ENCODE peak calls at places on chromosomes 4 and X, in seven cellular contexts. O is HCT116, L is GM12878, P is K562, R is SK-N-SH, W is HepG2, V is H1. I is an unnamed sample.

GRCh38 chr4:140069068-140069467 is 84.9 kb downstream of the MAML3 start:
- DNase-seq in L (no peak), W (no peak), V (no peak), R (no peak), P (no peak), O (no peak), I (no peak)

GRCh38 chr4:181770971-181771370 is 472.2 kb upstream of the TENM3 start:
- DNase-seq in R (no peak), W (no peak), P (no peak), V (no peak), L (no peak), O (no peak), I (no peak)

GRCh38 chr4:151653548-151653918 is 107.3 kb downstream of the GATB start:
- DNase-seq in O (no peak), V (no peak), R (peak; percentile 44), L (no peak), P (no peak), W (no peak), I (no peak)

GRCh38 chr4:169492436-169493163 is 119.8 kb downstream of the NEK1 start:
- DNase-seq in O (peak; percentile 35), P (peak; percentile 40), L (peak; percentile 13), V (peak; percentile 10), R (peak; percentile 33), W (peak; percentile 39), I (peak; percentile 17)

GRCh38 chr4:26163425-26164362 is 157.1 kb upstream of the RBPJ start:
- DNase-seq in W (no peak), L (no peak), V (no peak), O (no peak), R (no peak), P (no peak), I (no peak)

GRCh38 chrX:3244203-3244743 is 102.2 kb downstream of the MXRA5 start:
- DNase-seq in R (no peak), W (no peak), O (no peak), P (no peak), L (no peak), V (no peak), I (no peak)

GRCh38 chr4:3672465-3672831 is 93.7 kb upstream of the ADRA2C start:
- DNase-seq in O (no peak), W (no peak), V (no peak), L (no peak), P (no peak), R (no peak), I (no peak)

GRCh38 chrX:10033360-10034007 is 66.3 kb downstream of the CLDN34 start:
- DNase-seq in W (no peak), L (no peak), O (no peak), P (no peak), V (no peak), R (no peak), I (peak; percentile 83)

DNA sequence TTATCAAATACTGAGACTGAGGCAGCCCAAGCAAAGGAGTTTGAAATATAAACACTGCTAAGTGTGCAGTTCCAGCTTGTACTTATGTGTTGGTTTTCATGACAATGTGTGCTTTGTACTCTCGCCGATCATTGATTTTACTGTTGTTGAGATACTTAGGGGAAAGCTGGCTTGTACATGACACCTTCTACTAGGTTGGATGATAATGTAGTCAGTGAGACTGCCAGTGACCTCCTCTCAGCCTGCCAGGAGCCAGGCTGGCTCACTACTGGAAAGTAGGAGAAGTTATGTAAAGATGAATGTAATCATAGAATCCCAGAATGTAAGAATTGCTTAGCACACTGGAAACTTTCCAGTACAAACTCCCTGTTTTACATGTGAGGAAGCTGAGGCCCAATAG is 132.0 kb downstream of the AFF2 start:
- DNase-seq in L (no peak), P (no peak), O (no peak), R (no peak), V (no peak), W (no peak), I (no peak)
- TF ChIP-seq JUND in L (no peak), P (no peak), O (no peak), R (no peak), V (no peak), W (no peak), I (no peak)

DNA sequence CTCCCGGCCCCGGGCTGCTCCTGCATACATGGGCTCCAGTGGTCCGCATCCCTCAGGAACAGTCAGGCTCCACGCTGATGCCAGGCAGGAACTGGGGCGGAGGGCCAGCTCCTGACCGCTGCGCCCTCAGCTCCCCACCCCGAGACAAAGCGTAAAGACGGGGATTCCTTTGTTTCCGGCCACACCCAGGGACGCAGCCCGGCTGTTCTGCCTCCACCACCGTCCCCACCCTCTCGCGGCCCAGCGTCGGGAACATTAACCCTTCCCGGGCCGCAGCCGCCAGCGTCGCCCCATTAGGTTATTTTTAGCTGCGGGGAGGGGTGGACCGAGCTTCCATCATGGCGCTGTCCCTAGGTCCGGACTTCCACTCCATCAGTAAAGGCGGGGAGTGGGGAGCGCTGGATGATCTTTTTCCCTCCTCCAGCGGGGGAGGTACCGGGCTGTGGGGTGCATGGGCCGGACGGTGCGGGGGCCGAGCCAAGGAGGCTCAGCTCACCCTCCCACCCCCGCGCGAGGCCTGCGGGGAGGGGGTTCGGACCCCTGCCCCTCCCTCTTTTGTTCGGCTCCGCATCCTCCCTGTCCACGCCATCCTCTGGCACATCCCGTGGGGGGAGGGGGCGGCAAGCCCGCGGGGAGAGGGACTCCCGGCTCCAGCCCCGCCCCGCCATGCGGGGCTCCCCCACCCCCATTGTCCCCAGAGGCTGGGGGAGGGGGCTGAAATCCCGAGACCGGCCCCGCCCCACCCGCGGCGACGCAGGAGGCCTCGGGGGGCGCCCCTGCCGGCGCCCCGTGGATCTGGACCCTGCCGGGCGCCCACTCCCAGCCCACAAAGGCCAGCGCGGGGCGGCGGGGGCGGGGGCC is 5.3 kb downstream of the CRMP1 start:
- DNase-seq in L (no peak), R (peak; percentile 84), P (no peak), O (no peak), W (no peak), V (no peak), I (no peak)
- TF ChIP-seq JUND in L (no peak), R (no peak), P (no peak), O (no peak), W (no peak), V (no peak), I (no peak)

DNA sequence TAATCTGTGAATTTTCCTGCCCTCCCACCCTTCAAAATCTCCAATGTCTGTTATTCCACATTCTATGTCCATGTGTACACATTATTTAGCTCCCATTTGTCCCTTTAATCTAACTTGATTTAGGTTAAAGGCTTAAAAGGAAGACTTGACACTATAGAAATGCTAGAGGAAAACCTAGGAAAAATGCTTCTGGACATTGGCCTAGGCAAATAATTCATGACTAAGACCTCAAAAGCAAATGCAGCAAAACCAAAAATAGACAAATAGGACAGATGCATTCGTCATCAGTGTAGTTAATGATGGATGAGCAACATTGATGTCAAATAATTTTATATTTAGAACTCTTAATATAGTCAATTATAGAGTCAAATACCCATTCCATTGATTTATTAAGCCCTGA is 36.9 kb downstream of the INTU start:
- DNase-seq in O (no peak), R (no peak), V (no peak), P (no peak), W (no peak), L (no peak), I (no peak)
- TF ChIP-seq JUND in O (no peak), R (no peak), V (no peak), P (no peak), W (no peak), L (no peak), I (no peak)

GRCh38 chr4:6002926-6003325 is 15.3 kb downstream of the C4orf50 start:
- DNase-seq in O (no peak), W (no peak), P (no peak), V (no peak), R (no peak), L (no peak), I (no peak)
- TF ChIP-seq JUND in O (no peak), W (no peak), P (no peak), V (no peak), R (no peak), L (no peak), I (no peak)

DNA sequence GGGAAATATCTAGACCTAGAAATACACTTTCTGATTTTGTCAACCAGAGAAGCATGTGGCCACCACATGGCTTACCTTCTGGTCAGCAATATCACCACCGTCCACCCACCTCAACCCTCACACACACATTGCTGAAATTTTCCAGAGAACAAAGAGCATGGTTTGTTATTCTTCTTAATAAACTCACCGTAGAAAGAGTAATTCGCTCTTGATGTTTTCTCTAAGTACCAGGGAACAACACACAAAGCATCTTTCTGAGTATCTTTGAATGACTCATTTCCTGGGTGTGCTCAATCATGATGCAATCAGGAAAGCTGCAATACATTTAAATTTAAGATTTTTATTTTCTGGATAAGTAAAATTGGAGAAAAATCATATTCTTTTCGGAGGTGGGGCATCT is 24.7 kb upstream of the LRAT start:
- DNase-seq in W (no peak), R (no peak), L (no peak), V (no peak), P (no peak), O (peak; percentile 51), I (no peak)
- TF ChIP-seq JUND in W (no peak), R (no peak), L (no peak), V (no peak), P (peak; percentile 80), O (peak; percentile 92), I (no peak)

GRCh38 chrX:70504772-70505450 is 60.3 kb downstream of the DLG3 start:
- DNase-seq in R (no peak), V (no peak), L (no peak), O (no peak), P (no peak), W (no peak), I (no peak)
- TF ChIP-seq JUND in R (no peak), V (no peak), L (no peak), O (no peak), P (no peak), W (no peak), I (no peak)

GRCh38 chrX:38409289-38409688 is 56.9 kb downstream of the OTC start:
- DNase-seq in V (no peak), R (no peak), O (no peak), P (no peak), W (no peak), L (no peak), I (no peak)
- TF ChIP-seq JUND in V (no peak), R (no peak), O (no peak), P (no peak), W (no peak), L (no peak), I (no peak)

GRCh38 chr4:161803171-161803570 is 360.6 kb downstream of the FSTL5 start:
- DNase-seq in R (no peak), V (no peak), P (no peak), O (no peak), W (no peak), L (no peak), I (no peak)

DNA sequence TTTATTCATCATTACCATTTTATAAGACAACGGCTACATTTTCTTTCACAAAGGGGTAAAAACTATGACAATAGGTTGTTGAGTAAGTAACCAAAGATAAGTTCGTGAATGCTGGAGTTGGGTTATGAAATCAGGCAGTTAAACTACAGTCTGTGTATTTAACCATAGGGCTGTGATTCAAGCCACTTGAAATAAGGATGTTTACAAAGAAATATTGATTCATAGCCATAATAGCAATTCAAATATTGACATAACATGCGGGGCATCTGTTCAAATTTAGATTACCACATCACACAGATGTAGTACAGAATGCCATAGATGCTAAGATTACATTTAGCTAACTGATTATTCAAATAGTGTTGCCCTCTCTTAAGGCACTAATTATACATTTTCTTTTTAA is 364.1 kb downstream of the FSTL5 start:
- DNase-seq in L (no peak), V (no peak), R (no peak), O (no peak), W (peak; percentile 52), P (no peak), I (peak; percentile 10)
- TF ChIP-seq JUND in L (no peak), V (no peak), R (no peak), O (no peak), W (no peak), P (no peak), I (no peak)

GRCh38 chrX:65630771-65631170 is 36.7 kb upstream of the MSN start:
- DNase-seq in O (no peak), V (no peak), L (no peak), R (no peak), P (no peak), W (no peak), I (no peak)
- TF ChIP-seq JUND in O (no peak), V (no peak), L (no peak), R (no peak), P (no peak), W (no peak), I (no peak)

I was measured in T47D.